ENCODE peak calls at places on chromosomes 16 and 17, in five cellular contexts. T, W, S, G and R are unnamed samples.

GRCh38 chr17:20278805-20279204 is 188.5 kb downstream of the LGALS9B start:
- DNase-seq in T (no peak), W (no peak), S (no peak), G (no peak), R (no peak)

GRCh38 chr16:15879255-15879804 is 9.1 kb downstream of the CEP20 start:
- DNase-seq in T (no peak), W (peak; percentile 89), S (peak; percentile 97), G (no peak), R (peak; percentile 91)

GRCh38 chr16:13697013-13697412 is 222.9 kb upstream of the ERCC4 start:
- DNase-seq in T (no peak), W (no peak), S (no peak), G (no peak), R (no peak)

GRCh38 chr16:63921737-63922136 is 1200.1 kb downstream of the CDH11 start:
- DNase-seq in T (no peak), W (no peak), S (no peak), G (no peak), R (no peak)

GRCh38 chr16:11100239-11100750 is 155.7 kb downstream of the SOCS1 start:
- DNase-seq in T (no peak), W (peak; percentile 82), S (peak; percentile 99), G (peak; percentile 29), R (peak; percentile 95)

GRCh38 chr16:4625617-4626159 is 1.1 kb downstream of the MGRN1 start:
- DNase-seq in T (no peak), W (no peak), S (no peak), G (peak; percentile 64), R (no peak)

GRCh38 chr17:41338961-41339485 is 11.6 kb downstream of the KRT33A start:
- DNase-seq in T (no peak), W (no peak), S (peak; percentile 64), G (no peak), R (peak; percentile 65)

GRCh38 chr16:84459941-84460405 is 44.5 kb downstream of the MEAK7 start:
- DNase-seq in T (no peak), W (no peak), S (no peak), G (no peak), R (no peak)

GRCh38 chr16:83914091-83914710 is 15.3 kb downstream of the MLYCD start:
- DNase-seq in T (peak; percentile 2), W (no peak), S (no peak), G (no peak), R (no peak)

GRCh38 chr17:19270347-19270950 is 33.3 kb downstream of the EPN2 start:
- DNase-seq in T (no peak), W (no peak), S (no peak), G (peak; percentile 45), R (no peak)